ENCODE peak calls at places on chromosomes 2 and 18, in nine cellular contexts. F, L, P, D, U, R, K, B and S are unnamed samples.

GRCh38 chr2:191657977-191658376 is 20.0 kb upstream of the NABP1 start:
- DNase-seq in F (no peak), L (no peak), P (no peak), D (no peak), U (no peak), R (peak), K (no peak), B (no peak), S (no peak)

GRCh38 chr2:12881952-12882351 is 165.2 kb downstream of the TRIB2 start:
- DNase-seq in F (no peak), L (no peak), P (no peak), D (no peak), U (no peak), R (no peak), K (no peak), B (no peak), S (no peak)

GRCh38 chr2:105645971-105646370 is 98.7 kb upstream of the NCK2 start:
- DNase-seq in F (no peak), L (no peak), P (no peak), D (no peak), U (no peak), R (no peak), K (no peak), B (no peak), S (no peak)

GRCh38 chr2:134457353-134457752 is 203.5 kb downstream of the MGAT5 start:
- DNase-seq in F (no peak), L (no peak), P (no peak), D (no peak), U (no peak), R (no peak), K (no peak), B (no peak), S (no peak)

GRCh38 chr18:53698907-53699306 is 525.6 kb downstream of the MBD2 start:
- DNase-seq in F (peak), L (peak), P (no peak), D (no peak), U (peak), R (no peak), K (peak), B (no peak), S (peak)

GRCh38 chr2:74646201-74646600 is 1.9 kb downstream of the M1AP start:
- DNase-seq in F (no peak), L (no peak), P (no peak), D (no peak), U (no peak), R (no peak), K (no peak), B (no peak), S (no peak)

GRCh38 chr2:197078535-197078934 is 152.0 kb upstream of the PGAP1 start:
- DNase-seq in F (no peak), L (no peak), P (no peak), D (no peak), U (no peak), R (no peak), K (no peak), B (no peak), S (no peak)

GRCh38 chr2:62554440-62554839 is 48.4 kb upstream of the TMEM17 start:
- DNase-seq in F (no peak), L (no peak), P (no peak), D (no peak), U (no peak), R (no peak), K (no peak), B (no peak), S (no peak)

GRCh38 chr2:9720352-9721093 is 89.7 kb upstream of the YWHAQ start:
- DNase-seq in F (no peak), L (no peak), P (no peak), D (no peak), U (peak), R (no peak), K (peak), B (no peak), S (no peak)

GRCh38 chr2:152407204-152407721 is 72.3 kb downstream of the FMNL2 start:
- DNase-seq in F (peak), L (no peak), P (no peak), D (no peak), U (no peak), R (peak), K (peak), B (no peak), S (no peak)

GRCh38 chr2:96636772-96637171 is 1.3 kb downstream of the KANSL3 start:
- DNase-seq in F (no peak), L (no peak), P (no peak), D (no peak), U (no peak), R (no peak), K (no peak), B (no peak), S (no peak)

GRCh38 chr2:150507071-150507470 is 19.6 kb upstream of the RND3 start:
- DNase-seq in F (no peak), L (no peak), P (no peak), D (no peak), U (no peak), R (no peak), K (no peak), B (no peak), S (no peak)

GRCh38 chr2:48530033-48530804 is at the start of gene STON1:
- DNase-seq in F (peak), L (peak), P (peak), D (peak), U (no peak), R (peak), K (peak), B (peak), S (peak)

GRCh38 chr2:161870531-161870930 is 203.5 kb downstream of the DPP4 start:
- DNase-seq in F (no peak), L (no peak), P (no peak), D (no peak), U (no peak), R (no peak), K (no peak), B (no peak), S (no peak)

GRCh38 chr2:232219496-232219870 is 159.1 kb upstream of the ALPP start:
- DNase-seq in F (no peak), L (no peak), P (no peak), D (no peak), U (no peak), R (no peak), K (no peak), B (no peak), S (no peak)

GRCh38 chr2:109447251-109447661 is 166.5 kb downstream of the SEPTIN10 start:
- DNase-seq in F (peak), L (no peak), P (no peak), D (no peak), U (peak), R (peak), K (peak), B (no peak), S (no peak)